ENCODE peak calls at places on chromosomes 1 and 21, in five cellular contexts. L is ovary, O is GM10248, H is MCF 10A, C is right atrium auricular region. B is an unnamed sample.
A peak's percentile ranks its signal among the peaks of the same experiment; 100 is the strongest.

GRCh38 chr1:110243146-110243545 is 33.0 kb downstream of the KCNC4 start:
- DNase-seq in H (no peak), C (no peak), L (no peak), O (no peak), B (peak; percentile 19)

GRCh38 chr1:904271-904950 is 19.3 kb upstream of the SAMD11 start:
- DNase-seq in L (peak; percentile 74), O (peak; percentile 91), H (peak; percentile 79), C (peak; percentile 81), B (peak; percentile 66)

GRCh38 chr1:160205974-160206369 is 788 bp downstream of the PEA15 start:
- DNase-seq in O (peak; percentile 58), H (peak; percentile 60), C (peak; percentile 71), L (peak; percentile 57), B (no peak)

GRCh38 chr1:248807067-248807737 is 18.5 kb downstream of the SH3BP5L start:
- DNase-seq in O (peak; percentile 75), L (peak; percentile 40), C (no peak), H (peak; percentile 66), B (peak; percentile 64)

GRCh38 chr21:37341254-37341960 is 25.2 kb upstream of the DYRK1A start:
- DNase-seq in L (no peak), O (no peak), H (no peak), C (no peak), B (no peak)

GRCh38 chr1:150869683-150870082 is 6.7 kb downstream of the ARNT start:
- DNase-seq in H (no peak), L (no peak), C (no peak), O (no peak), B (no peak)

GRCh38 chr1:197632651-197633050 is 142.6 kb downstream of the DENND1B start:
- DNase-seq in H (no peak), C (no peak), L (no peak), O (no peak), B (no peak)

GRCh38 chr1:3080236-3080964 is 11.4 kb downstream of the PRDM16 start:
- DNase-seq in O (no peak), L (no peak), H (no peak), C (no peak), B (no peak)

GRCh38 chr1:60813051-60813450 is 269.3 kb upstream of the NFIA start:
- DNase-seq in O (no peak), C (no peak), L (no peak), H (no peak), B (no peak)

GRCh38 chr1:110824192-110824591 is 48.8 kb upstream of the CD53 start:
- DNase-seq in O (no peak), C (no peak), H (no peak), L (no peak), B (no peak)

GRCh38 chr1:103109291-103109920 is 1.1 kb upstream of the COL11A1 start:
- DNase-seq in C (no peak), H (no peak), L (no peak), O (no peak), B (no peak)

GRCh38 chr21:39384674-39385298 is 35.9 kb upstream of the HMGN1 start:
- DNase-seq in L (no peak), C (no peak), H (no peak), O (no peak), B (no peak)

GRCh38 chr1:227299238-227299637 is 19.1 kb downstream of the CDC42BPA start:
- DNase-seq in H (peak; percentile 55), C (no peak), L (no peak), O (no peak), B (no peak)

GRCh38 chr21:31665397-31665796 is 5.9 kb downstream of the SOD1 start:
- DNase-seq in H (peak; percentile 27), O (no peak), L (no peak), C (no peak), B (peak; percentile 67)

GRCh38 chr1:205298191-205298994 is 23.2 kb downstream of the NUAK2 start:
- DNase-seq in H (peak; percentile 98), L (no peak), O (no peak), C (no peak), B (no peak)

GRCh38 chr1:19445417-19446342 is 39.7 kb downstream of the CAPZB start:
- DNase-seq in L (no peak), C (no peak), O (no peak), H (no peak), B (no peak)

GRCh38 chr1:216598448-216598847 is 124.8 kb downstream of the ESRRG start:
- DNase-seq in L (no peak), O (no peak), C (no peak), H (no peak), B (no peak)

GRCh38 chr1:216599851-216600250 is 123.4 kb downstream of the ESRRG start:
- DNase-seq in L (no peak), C (no peak), H (no peak), O (no peak), B (no peak)

GRCh38 chr1:216604771-216605170 is 118.5 kb downstream of the ESRRG start:
- DNase-seq in L (no peak), H (no peak), O (no peak), C (no peak), B (no peak)

GRCh38 chr1:216601427-216601751 is 121.8 kb downstream of the ESRRG start:
- DNase-seq in L (no peak), O (no peak), H (no peak), C (no peak), B (no peak)

DNA sequence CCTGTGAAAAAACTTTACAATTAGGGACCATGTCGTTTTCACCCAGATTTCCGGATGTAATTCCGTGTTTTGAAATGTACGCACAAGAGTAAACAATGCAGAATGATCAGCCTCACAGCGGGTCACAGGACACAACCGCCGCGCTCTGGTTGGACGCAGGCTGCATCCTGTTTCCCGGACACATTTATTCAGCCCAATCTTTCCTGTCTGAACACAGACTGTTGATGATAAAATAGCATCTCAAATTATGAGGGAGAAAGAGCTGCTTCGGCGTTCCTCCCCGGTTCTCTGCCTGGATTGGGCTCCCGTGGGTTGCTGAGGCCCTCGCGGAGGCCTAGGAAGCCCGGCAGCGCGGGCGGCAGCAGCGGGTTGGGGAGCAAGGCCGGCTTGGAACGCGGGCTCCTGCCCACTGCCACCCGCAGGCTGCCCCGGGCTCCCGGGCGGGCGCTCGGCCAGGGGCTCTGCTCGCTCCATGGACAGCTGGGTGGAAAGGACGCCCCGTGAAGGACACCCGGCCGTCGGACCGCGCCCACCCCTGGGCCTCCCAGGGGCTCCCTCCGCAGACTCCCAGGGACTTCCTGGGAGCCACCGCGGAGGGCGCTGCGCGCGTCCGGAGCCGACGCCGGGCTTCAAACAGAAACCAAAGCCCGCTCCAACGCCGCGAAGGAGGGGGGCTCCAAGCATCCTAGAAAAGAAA is 122.4 kb downstream of the ESRRG start:
- DNase-seq in O (peak; percentile 42), C (peak; percentile 79), H (peak; percentile 30), L (peak; percentile 68), B (peak; percentile 78)
- TF ChIP-seq CTCF in O (no peak), C (peak; percentile 66), H (peak; percentile 26), L (no peak), B (peak; percentile 56)

DNA sequence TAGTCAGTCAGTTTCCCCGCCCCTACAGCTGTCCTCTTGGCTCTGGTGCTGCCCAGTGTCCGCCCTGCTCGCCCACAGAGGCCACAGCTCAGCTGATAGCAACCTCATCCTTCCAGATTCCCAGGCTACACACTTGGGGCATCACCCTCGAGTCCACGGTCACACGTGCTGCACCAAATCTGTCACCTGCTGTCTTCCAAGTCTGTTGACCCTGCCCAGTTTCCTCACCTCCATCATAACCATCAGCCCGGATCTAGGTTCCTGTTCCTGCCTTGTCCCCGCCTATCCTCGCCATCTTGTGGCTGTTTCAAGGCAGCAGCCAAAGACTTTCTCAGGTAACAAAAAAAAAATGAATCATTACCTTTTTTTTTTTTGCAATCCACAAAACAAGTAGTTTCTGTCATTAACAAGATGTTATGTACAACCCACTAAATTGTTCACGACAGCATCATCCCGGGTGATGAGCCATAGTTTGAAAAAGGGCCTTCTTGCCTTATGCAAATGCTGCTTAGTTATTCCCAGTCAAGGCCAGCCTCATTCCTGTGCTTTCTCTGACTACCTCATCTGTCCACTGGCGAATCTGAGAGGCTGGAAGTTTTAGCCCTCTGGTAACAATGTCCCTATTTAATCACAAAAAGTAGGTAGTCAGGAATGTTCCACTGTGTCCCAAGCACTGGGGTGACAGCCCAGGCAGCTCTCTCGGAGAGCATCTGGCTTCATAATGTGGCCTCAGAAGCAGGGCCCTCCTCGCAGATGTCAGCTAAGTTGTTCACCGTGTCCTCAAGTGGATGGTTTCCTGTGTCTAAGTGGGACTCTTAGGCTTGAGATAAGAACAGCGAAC is 4.9 kb upstream of the MIIP start:
- DNase-seq in C (no peak), H (no peak), L (no peak), O (no peak), B (no peak)
- TF ChIP-seq CTCF in C (no peak), H (no peak), L (no peak), O (no peak), B (no peak)

GRCh38 chr1:27891196-27891889 is 19.0 kb downstream of the THEMIS2 start:
- DNase-seq in O (peak; percentile 58), C (no peak), H (no peak), L (no peak), B (no peak)
- TF ChIP-seq CTCF in O (no peak), C (no peak), H (no peak), L (no peak), B (no peak)

GRCh38 chr1:89952021-89952995 is 42.6 kb upstream of the ZNF326 start:
- DNase-seq in H (no peak), O (no peak), C (no peak), L (no peak), B (no peak)

GRCh38 chr1:89954401-89954800 is 40.5 kb upstream of the ZNF326 start:
- DNase-seq in L (no peak), O (no peak), C (no peak), H (no peak), B (no peak)

GRCh38 chr1:89955311-89955710 is 39.6 kb upstream of the ZNF326 start:
- DNase-seq in O (no peak), L (no peak), C (no peak), H (no peak), B (no peak)

GRCh38 chr1:89953929-89954328 is 41.0 kb upstream of the ZNF326 start:
- DNase-seq in H (no peak), O (no peak), C (no peak), L (no peak), B (no peak)

GRCh38 chr1:89953072-89953626 is 41.8 kb upstream of the ZNF326 start:
- DNase-seq in H (peak; percentile 87), L (no peak), O (no peak), C (no peak), B (no peak)
- TF ChIP-seq CTCF in H (peak; percentile 24), L (no peak), O (peak; percentile 29), C (no peak), B (no peak)

GRCh38 chr1:201171063-201172036 is 17.1 kb upstream of the TMEM9 start:
- DNase-seq in O (peak; percentile 81), L (peak; percentile 46), H (peak; percentile 32), C (no peak), B (no peak)
- TF ChIP-seq CTCF in O (peak; percentile 22), L (no peak), H (peak; percentile 80), C (no peak), B (peak; percentile 20)

B was measured in dorsolateral prefrontal cortex.